ENCODE peak calls at places on chromosomes 7 and 10, in five cellular contexts. Y is nephron progenitor cell, U is progenitor cell of endocrine pancreas, I is astrocyte of the spinal cord, E is fibroblast of mammary gland. F is an unnamed sample.

GRCh38 chr7:93115796-93116195 is 2.0 kb downstream of the SAMD9 start:
- DNase-seq in Y (no peak), U (no peak), I (peak), E (peak), F (peak)

GRCh38 chr10:103736763-103737162 is 118.6 kb downstream of the SH3PXD2A start:
- DNase-seq in Y (no peak), U (no peak), I (no peak), E (peak), F (no peak)

GRCh38 chr7:152866791-152867481 is 107.4 kb downstream of the ACTR3B start:
- DNase-seq in Y (no peak), U (no peak), I (no peak), E (no peak), F (no peak)

GRCh38 chr7:28116034-28116433 is 64.6 kb downstream of the JAZF1 start:
- DNase-seq in Y (no peak), U (no peak), I (no peak), E (no peak), F (no peak)

GRCh38 chr7:110786576-110786975 is 304.4 kb upstream of the LRRN3 start:
- DNase-seq in Y (no peak), U (no peak), I (no peak), E (no peak), F (no peak)

GRCh38 chr7:122416316-122416925 is 111.9 kb upstream of the FEZF1 start:
- DNase-seq in Y (no peak), U (no peak), I (peak), E (no peak), F (no peak)

GRCh38 chr10:12712284-12712983 is 289.1 kb downstream of the CCDC3 start:
- DNase-seq in Y (no peak), U (no peak), I (no peak), E (no peak), F (peak)

GRCh38 chr7:118311121-118311803 is 86.8 kb downstream of the ANKRD7 start:
- DNase-seq in Y (no peak), U (no peak), I (peak), E (peak), F (no peak)

GRCh38 chr10:91410638-91411367 is 659 bp downstream of the HECTD2 start:
- DNase-seq in Y (no peak), U (no peak), I (peak), E (peak), F (no peak)

GRCh38 chr7:88040694-88041093 is 106.6 kb downstream of the ADAM22 start:
- DNase-seq in Y (no peak), U (no peak), I (peak), E (peak), F (no peak)

GRCh38 chr10:86785021-86785420 is 28.6 kb downstream of the BMPR1A start:
- DNase-seq in Y (no peak), U (no peak), I (no peak), E (no peak), F (no peak)

GRCh38 chr10:56212951-56213350 is 148.1 kb downstream of the ZWINT start:
- DNase-seq in Y (no peak), U (no peak), I (no peak), E (no peak), F (no peak)

GRCh38 chr7:119522698-119523097 is 750.3 kb upstream of the KCND2 start:
- DNase-seq in Y (no peak), U (no peak), I (no peak), E (no peak), F (no peak)

GRCh38 chr7:79789584-79790345 is 336.3 kb upstream of the MAGI2 start:
- DNase-seq in Y (no peak), U (no peak), I (peak), E (peak), F (no peak)

GRCh38 chr7:54944179-54944578 is 74.6 kb upstream of the EGFR start:
- DNase-seq in Y (no peak), U (no peak), I (peak), E (no peak), F (no peak)

GRCh38 chr10:123301077-123301875 is 147.1 kb downstream of the BUB3 start:
- DNase-seq in Y (peak), U (no peak), I (peak), E (peak), F (peak)

GRCh38 chr10:123380491-123381085 is 226.4 kb downstream of the BUB3 start:
- DNase-seq in Y (no peak), U (no peak), I (no peak), E (peak), F (no peak)

GRCh38 chr7:81736088-81736487 is 33.8 kb downstream of the HGF start:
- DNase-seq in Y (no peak), U (no peak), I (no peak), E (peak), F (no peak)

GRCh38 chr7:93390660-93391059 is 158.5 kb downstream of the VPS50 start:
- DNase-seq in Y (no peak), U (no peak), I (no peak), E (no peak), F (no peak)

GRCh38 chr7:5613607-5614006 is 167.9 kb downstream of the RNF216 start:
- DNase-seq in Y (no peak), U (no peak), I (no peak), E (no peak), F (no peak)

GRCh38 chr7:150976529-150977381 is 1.4 kb downstream of the KCNH2 start:
- DNase-seq in Y (peak), U (no peak), I (no peak), E (no peak), F (no peak)

GRCh38 chr10:50358925-50359687 is 107.8 kb upstream of the ASAH2 start:
- DNase-seq in Y (no peak), U (no peak), I (no peak), E (no peak), F (no peak)

GRCh38 chr10:98170249-98171117 is 36.0 kb downstream of the R3HCC1L start:
- DNase-seq in Y (peak), U (peak), I (peak), E (peak), F (peak)

GRCh38 chr7:81075150-81075549 is 156.3 kb upstream of the SEMA3C start:
- DNase-seq in Y (no peak), U (no peak), I (peak), E (peak), F (no peak)

GRCh38 chr7:30924624-30925023 is 13.0 kb downstream of the AQP1 start:
- DNase-seq in Y (no peak), U (peak), I (no peak), E (no peak), F (peak)

GRCh38 chr10:11159543-11160215 is 142.0 kb downstream of the CELF2 start:
- DNase-seq in Y (no peak), U (no peak), I (no peak), E (no peak), F (no peak)

GRCh38 chr7:121138262-121138933 is 149.9 kb downstream of the CPED1 start:
- DNase-seq in Y (no peak), U (no peak), I (no peak), E (no peak), F (no peak)

GRCh38 chr7:101115215-101115614 is 11.7 kb upstream of the SERPINE1 start:
- DNase-seq in Y (no peak), U (no peak), I (no peak), E (no peak), F (no peak)

GRCh38 chr10:75911426-75911825 is 480.0 kb downstream of the LRMDA start:
- DNase-seq in Y (no peak), U (no peak), I (no peak), E (no peak), F (no peak)

GRCh38 chr10:22544325-22545068 is 169.9 kb downstream of the PIP4K2A start:
- DNase-seq in Y (no peak), U (no peak), I (no peak), E (no peak), F (no peak)

GRCh38 chr10:21372651-21373410 is 152.7 kb downstream of the SKIDA1 start:
- DNase-seq in Y (no peak), U (no peak), I (peak), E (peak), F (peak)

GRCh38 chr7:31326416-31326815 is 14.1 kb downstream of the NEUROD6 start:
- DNase-seq in Y (no peak), U (no peak), I (no peak), E (no peak), F (no peak)

GRCh38 chr7:49010717-49011116 is 86.4 kb downstream of the CDC14C start:
- DNase-seq in Y (no peak), U (no peak), I (no peak), E (no peak), F (no peak)

GRCh38 chr7:50629238-50629901 is 64.2 kb upstream of the DDC start:
- DNase-seq in Y (no peak), U (no peak), I (no peak), E (no peak), F (no peak)

GRCh38 chr10:129442866-129443265 is 24.2 kb upstream of the MGMT start:
- DNase-seq in Y (no peak), U (no peak), I (no peak), E (no peak), F (no peak)

GRCh38 chr7:43296306-43296705 is 183.9 kb downstream of the HECW1 start:
- DNase-seq in Y (peak), U (no peak), I (no peak), E (peak), F (no peak)
- TF ChIP-seq CTCF in Y (peak), U (no peak), I (peak), E (no peak), F (no peak)

GRCh38 chr10:88835910-88836221 is 15.8 kb downstream of the ANKRD22 start:
- DNase-seq in Y (no peak), U (no peak), I (no peak), E (no peak), F (no peak)
- TF ChIP-seq CTCF in Y (peak), U (no peak), I (no peak), E (no peak), F (no peak)

GRCh38 chr7:74656911-74657691 is 417 bp upstream of the GTF2I start:
- DNase-seq in Y (peak), U (peak), I (peak), E (peak), F (peak)
- TF ChIP-seq CTCF in Y (no peak), U (no peak), I (no peak), E (no peak), F (no peak)

GRCh38 chr7:128867842-128868623 is 5.4 kb downstream of the ATP6V1F start:
- DNase-seq in Y (no peak), U (no peak), I (no peak), E (no peak), F (no peak)

GRCh38 chr7:128869944-128870285 is 7.3 kb downstream of the ATP6V1F start:
- DNase-seq in Y (peak), U (no peak), I (no peak), E (no peak), F (no peak)

GRCh38 chr7:128871050-128871449 is 8.4 kb downstream of the ATP6V1F start:
- DNase-seq in Y (no peak), U (no peak), I (no peak), E (no peak), F (no peak)

GRCh38 chr7:128868624-128869137 is 6.0 kb downstream of the ATP6V1F start:
- DNase-seq in Y (no peak), U (no peak), I (no peak), E (no peak), F (no peak)

DNA sequence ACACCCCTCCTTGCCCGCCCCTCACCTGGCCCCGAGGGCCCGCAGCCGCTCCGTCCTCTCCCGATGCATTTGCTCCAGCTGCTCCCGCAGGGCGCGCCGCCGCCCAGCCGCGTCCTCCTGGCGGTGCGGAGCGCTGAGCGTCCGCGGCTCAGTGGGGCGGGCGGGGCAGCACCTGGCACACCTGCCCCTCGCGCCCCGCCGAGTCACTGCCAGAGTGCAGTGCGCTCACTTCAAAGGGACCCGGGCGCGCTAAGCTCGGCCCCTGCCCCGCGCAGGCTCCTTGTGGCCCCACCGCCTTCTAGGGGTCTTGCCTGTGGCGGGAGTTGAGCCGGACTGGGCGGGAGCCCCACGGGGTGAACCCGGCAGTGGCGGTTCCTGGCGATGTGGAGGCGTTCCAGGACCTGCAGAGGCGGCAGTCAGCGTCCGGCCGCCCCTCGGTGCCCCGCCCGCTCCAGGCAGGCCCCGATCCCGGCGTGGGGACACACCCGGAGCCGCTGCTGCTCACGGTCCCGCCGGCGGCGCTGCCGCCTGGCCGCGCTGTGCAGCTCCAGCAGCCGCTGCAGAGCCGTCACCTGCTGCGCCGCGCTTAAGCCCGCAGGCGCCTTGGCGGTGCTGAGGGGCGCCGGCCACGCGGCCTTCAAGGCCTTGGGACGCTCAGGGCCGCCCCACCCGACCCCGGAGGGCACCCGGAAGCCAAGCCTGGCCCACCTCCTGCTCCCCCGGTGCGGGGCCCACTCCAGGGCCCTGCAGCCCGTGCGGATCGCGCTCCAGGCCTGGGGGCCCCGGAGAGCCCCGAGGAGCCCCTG is 6.7 kb downstream of the ATP6V1F start:
- DNase-seq in Y (peak), U (peak), I (peak), E (peak), F (peak)
- TF ChIP-seq CTCF in Y (no peak), U (no peak), I (peak), E (no peak), F (no peak)

DNA sequence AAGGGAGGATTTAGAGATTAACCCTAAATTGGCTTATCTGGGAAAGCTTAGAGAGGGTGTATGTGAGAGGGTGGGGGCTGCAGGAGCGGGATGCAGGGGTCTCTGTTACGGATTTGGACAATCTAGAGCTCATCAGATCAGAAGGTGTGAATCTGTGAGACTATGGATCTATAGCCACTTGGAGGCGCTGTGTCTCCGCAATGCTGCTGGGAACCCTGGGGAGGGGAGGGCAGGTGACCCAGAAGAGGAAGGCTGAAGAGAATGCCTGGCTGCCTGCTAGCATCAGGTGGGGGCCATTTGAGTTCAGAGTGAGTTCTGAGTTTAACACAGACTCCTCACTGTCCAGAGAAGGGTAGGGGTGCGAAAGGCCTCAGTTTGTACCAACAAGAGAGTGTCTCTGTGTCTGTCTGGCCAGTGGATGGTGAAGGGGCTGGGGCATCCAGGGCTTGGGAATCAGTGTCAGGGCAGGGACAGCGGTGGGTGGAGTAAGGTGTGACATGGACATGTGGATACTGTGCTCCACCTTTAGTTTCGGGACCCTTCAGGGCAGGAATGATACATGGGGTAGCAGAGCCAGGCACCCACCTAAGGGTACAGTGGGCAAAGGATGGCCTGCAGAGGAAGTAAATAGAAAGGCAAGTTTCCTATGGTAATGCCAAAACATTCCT is 187.3 kb upstream of the PRSS58 start:
- DNase-seq in Y (peak), U (no peak), I (no peak), E (no peak), F (peak)
- TF ChIP-seq CTCF in Y (peak), U (peak), I (peak), E (peak), F (no peak)

DNA sequence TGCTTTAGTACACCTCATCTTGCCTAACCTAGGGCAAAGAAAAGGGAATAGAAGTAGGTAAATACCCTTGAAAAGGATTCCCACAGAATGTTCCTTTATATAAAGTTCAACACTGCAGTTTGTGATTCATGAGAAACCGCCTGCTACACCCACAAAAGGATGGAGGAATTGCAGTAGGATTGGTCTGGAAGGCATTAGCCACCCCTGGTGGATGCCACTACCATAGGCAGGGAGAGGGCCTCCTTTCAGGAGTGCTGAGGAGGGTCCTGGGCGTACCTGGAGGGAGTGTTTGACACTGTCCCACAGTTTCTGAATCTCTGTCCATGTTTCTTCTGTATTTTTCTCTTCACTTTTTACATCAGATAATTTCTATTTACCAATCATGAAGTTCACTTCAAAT is 221.8 kb upstream of the TMEM72 start:
- DNase-seq in Y (no peak), U (no peak), I (no peak), E (peak), F (no peak)
- TF ChIP-seq CTCF in Y (peak), U (peak), I (peak), E (peak), F (no peak)

GRCh38 chr7:116399808-116400207 is 99.7 kb upstream of the CAV2 start:
- DNase-seq in Y (no peak), U (no peak), I (peak), E (peak), F (no peak)
- TF ChIP-seq CTCF in Y (no peak), U (no peak), I (no peak), E (no peak), F (no peak)

GRCh38 chr7:144006029-144006428 is 5.9 kb downstream of the OR6B1 start:
- DNase-seq in Y (no peak), U (no peak), I (no peak), E (no peak), F (no peak)

GRCh38 chr7:144009361-144009760 is 9.2 kb downstream of the OR6B1 start:
- DNase-seq in Y (no peak), U (no peak), I (no peak), E (no peak), F (no peak)

GRCh38 chr7:144011458-144012230 is 11.5 kb downstream of the OR6B1 start:
- DNase-seq in Y (no peak), U (no peak), I (no peak), E (peak), F (no peak)
- TF ChIP-seq CTCF in Y (no peak), U (no peak), I (no peak), E (no peak), F (no peak)

F was measured in Calu3.